ENCODE peak calls at places on chromosomes 7 and 10, in five cellular contexts. V, M, C, Q and Z are unnamed samples.

GRCh38 chr7:132464740-132465139 is 111.5 kb downstream of the PLXNA4 start:
- DNase-seq in Q (no peak), V (no peak), M (no peak), C (peak; percentile 73), Z (no peak)

GRCh38 chr10:124878457-124878739 is 63.5 kb upstream of the ZRANB1 start:
- DNase-seq in C (no peak), M (no peak), Q (no peak), V (no peak), Z (no peak)

GRCh38 chr7:40839881-40840280 is 705.1 kb downstream of the SUGCT start:
- DNase-seq in Q (no peak), M (no peak), V (no peak), C (peak; percentile 60), Z (peak; percentile 52)

GRCh38 chr10:129104266-129105045 is 362.6 kb upstream of the MGMT start:
- DNase-seq in C (no peak), M (no peak), Q (no peak), V (no peak), Z (no peak)

GRCh38 chr7:84412161-84412969 is 217.8 kb upstream of the SEMA3A start:
- DNase-seq in V (peak; percentile 56), Q (peak; percentile 74), M (no peak), C (peak; percentile 94), Z (peak; percentile 54)

GRCh38 chr7:78090616-78091015 is 292.0 kb downstream of the PHTF2 start:
- DNase-seq in M (no peak), V (no peak), C (no peak), Q (no peak), Z (no peak)

GRCh38 chr10:34933676-34934075 is 118.6 kb upstream of the PARD3 start:
- DNase-seq in V (no peak), C (peak; percentile 28), Q (no peak), M (no peak), Z (no peak)

GRCh38 chr7:106774768-106775551 is 90.1 kb upstream of the PIK3CG start:
- DNase-seq in M (no peak), V (peak; percentile 95), C (peak; percentile 61), Q (no peak), Z (no peak)

GRCh38 chr7:26995664-26996063 is 100.1 kb downstream of the HOXA1 start:
- DNase-seq in C (no peak), M (no peak), V (no peak), Q (no peak), Z (no peak)

GRCh38 chr7:734808-735207 is 7.7 kb upstream of the PRKAR1B start:
- DNase-seq in C (no peak), M (no peak), V (no peak), Q (no peak), Z (no peak)